ENCODE peak calls at places on chromosomes 7 and 10, in ten cellular contexts. Q is CD4-positive, CD25-positive, alpha-beta regulatory T cell; Y is hepatocyte; B is brain microvascular endothelial cell; A is ovary; H is mammary epithelial cell; F is MM.1S; L is adrenal gland; E is colonic mucosa; U is H1. I is an unnamed sample.
A peak's percentile ranks its signal among the peaks of the same experiment; 100 is the strongest.

GRCh38 chr10:12509016-12509793 is 159.9 kb downstream of the CAMK1D start:
- DNase-seq in B (no peak), L (no peak), Y (no peak), F (peak; percentile 26), A (no peak), E (peak; percentile 3), Q (peak; percentile 13), U (no peak), H (no peak), I (no peak)

GRCh38 chr10:98424308-98425254 is 9.6 kb upstream of the PYROXD2 start:
- DNase-seq in L (no peak), Y (no peak), B (no peak), Q (no peak), U (no peak), H (no peak), A (no peak), F (no peak), E (no peak), I (no peak)

GRCh38 chr10:77949167-77949566 is 22.6 kb upstream of the DLG5 start:
- DNase-seq in Y (peak; percentile 50), A (no peak), E (no peak), H (peak; percentile 97), F (no peak), Q (no peak), U (peak; percentile 82), B (peak; percentile 42), L (no peak), I (peak; percentile 53)

GRCh38 chr7:143013897-143014296 is 13.0 kb downstream of the OR9A2 start:
- DNase-seq in U (no peak), F (no peak), E (no peak), A (no peak), L (peak; percentile 6), Q (no peak), H (peak; percentile 23), Y (peak; percentile 58), B (peak; percentile 56), I (no peak)

GRCh38 chr7:77247206-77247850 is 47.7 kb upstream of the FGL2 start:
- DNase-seq in A (peak; percentile 55), U (peak; percentile 56), F (peak; percentile 88), H (peak; percentile 56), E (peak; percentile 88), B (peak; percentile 75), Q (peak; percentile 90), L (peak; percentile 84), Y (peak; percentile 82), I (peak; percentile 90)

GRCh38 chr10:86086418-86086817 is 280.2 kb downstream of the GRID1 start:
- DNase-seq in F (no peak), L (no peak), A (no peak), H (no peak), Q (no peak), Y (no peak), B (no peak), U (no peak), E (no peak), I (no peak)

GRCh38 chr7:98000356-98000755 is 10.4 kb upstream of the OCM2 start:
- DNase-seq in L (no peak), E (no peak), F (peak; percentile 72), Y (no peak), U (no peak), H (no peak), B (no peak), Q (no peak), A (no peak), I (no peak)

GRCh38 chr10:43809211-43809930 is 160.7 kb upstream of the ZNF32 start:
- DNase-seq in H (no peak), U (no peak), B (peak; percentile 90), E (no peak), A (no peak), Q (no peak), F (no peak), Y (no peak), L (no peak), I (peak; percentile 81)

GRCh38 chr10:42867571-42867970 is 85.0 kb downstream of the BMS1 start:
- DNase-seq in H (no peak), L (no peak), B (no peak), F (no peak), U (no peak), A (no peak), Y (no peak), Q (no peak), E (no peak), I (no peak)

GRCh38 chr7:113705439-113705838 is 213.4 kb downstream of the PPP1R3A start:
- DNase-seq in E (no peak), A (no peak), Q (no peak), U (no peak), F (no peak), H (no peak), Y (no peak), B (no peak), L (no peak), I (no peak)

DNA sequence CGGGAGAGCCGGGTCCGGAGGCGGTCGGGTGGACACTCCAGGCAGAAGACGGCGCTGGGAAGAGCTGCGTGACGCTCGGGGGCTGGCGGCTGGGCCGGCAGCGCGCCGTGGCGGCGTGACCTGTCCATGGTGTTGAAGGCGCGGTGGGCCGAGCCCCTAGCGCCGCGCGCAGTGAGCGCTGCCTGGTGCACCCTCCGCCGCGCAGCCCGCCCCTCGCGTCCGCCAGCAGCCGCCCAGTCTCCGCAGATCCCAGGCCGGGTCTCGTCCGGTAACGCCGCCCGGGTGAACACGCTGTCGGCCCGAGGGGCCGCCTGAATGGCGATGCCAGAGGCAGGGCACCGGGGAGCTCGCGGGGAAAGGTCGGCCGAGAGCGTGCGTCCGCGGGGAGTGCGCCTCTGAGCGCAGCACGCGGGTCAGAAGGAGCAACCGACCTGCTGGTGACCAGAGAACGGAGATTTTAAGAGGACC is 657 bp upstream of the TMEM178B start:
- DNase-seq in U (no peak), L (peak; percentile 47), A (peak; percentile 47), B (peak; percentile 26), Y (peak; percentile 81), Q (peak; percentile 16), E (no peak), F (peak; percentile 82), H (no peak), I (peak; percentile 76)
- H3K4me3 ChIP-seq in U (peak overlapping the region; percentile 62), L (peak overlapping the region; percentile 57), A (peak overlapping the region; percentile 37), B (peak overlapping the region; percentile 53), Y (peak overlapping the region; percentile 29), Q (no peak overlapping the region), E (peak overlapping the region; percentile 53), F (peak overlapping the region; percentile 91), H (no peak overlapping the region), I (peak overlapping the region; percentile 65)

GRCh38 chr10:132786279-132786528 is 257 bp upstream of the NKX6-2 start:
- DNase-seq in L (no peak), Q (no peak), H (no peak), E (no peak), F (no peak), B (no peak), U (no peak), Y (no peak), A (no peak), I (no peak)
- H3K27me3 ChIP-seq in L (peaks cover 58% of the 10 kb centered on the region), Q (no peaks in the 10 kb centered on the region), H (peaks cover 50% of the 10 kb centered on the region), E (peaks cover 63% of the 10 kb centered on the region), F (no peaks in the 10 kb centered on the region), B (peaks cover 60% of the 10 kb centered on the region), U (peaks cover 91% of the 10 kb centered on the region), Y (peaks cover 79% of the 10 kb centered on the region), A (peaks cover 22% of the 10 kb centered on the region), I (peaks cover 4% of the 10 kb centered on the region)

GRCh38 chr10:102509387-102509786 is 5.6 kb downstream of the SUFU start:
- DNase-seq in Q (no peak), Y (no peak), L (peak; percentile 22), B (peak; percentile 14), U (no peak), H (peak; percentile 45), A (no peak), E (no peak), F (no peak), I (no peak)
- H3K27ac ChIP-seq in Q (no peak overlapping the region), Y (no peak overlapping the region), L (no peak overlapping the region), B (no peak overlapping the region), U (no peak overlapping the region), H (no peak overlapping the region), A (no peak overlapping the region), E (no peak overlapping the region), F (no peak overlapping the region), I (no peak overlapping the region)

DNA sequence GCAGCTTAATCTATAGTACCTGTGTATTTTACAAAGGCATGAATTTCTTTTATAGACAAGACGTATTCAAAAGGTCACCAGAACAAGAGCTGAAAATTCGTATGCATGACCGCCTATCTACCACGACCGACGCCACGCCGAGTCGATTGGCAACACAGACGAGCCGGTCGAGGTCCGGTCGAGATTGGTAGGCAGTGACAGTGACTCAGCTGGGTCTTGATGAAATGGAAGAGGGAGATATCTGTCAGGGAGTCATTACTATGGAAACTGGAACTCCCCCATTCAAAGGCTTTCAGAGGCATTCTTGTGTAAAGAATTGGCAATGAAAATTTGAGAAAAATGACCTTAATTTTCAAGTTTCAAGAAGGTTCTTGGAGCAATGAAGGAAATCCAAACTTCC is 2.1 kb downstream of the ATP5MK start:
- DNase-seq in U (no peak), Q (no peak), F (no peak), H (no peak), Y (no peak), A (no peak), L (no peak), B (no peak), E (no peak), I (no peak)
- H3K4me3 ChIP-seq in U (no peak overlapping the region), Q (peak overlapping the region; percentile 4), F (no peak overlapping the region), H (no peak overlapping the region), Y (no peak overlapping the region), A (no peak overlapping the region), L (no peak overlapping the region), B (no peak overlapping the region), E (no peak overlapping the region), I (no peak overlapping the region)

GRCh38 chr10:70479161-70479531 is 579 bp downstream of the PALD1 start:
- DNase-seq in Q (no peak), U (no peak), H (no peak), F (peak; percentile 41), B (no peak), L (no peak), Y (no peak), E (no peak), A (no peak), I (no peak)
- H3K27me3 ChIP-seq in Q (peaks cover 2% of the 10 kb centered on the region), U (peaks cover 5% of the 10 kb centered on the region), H (peaks cover 30% of the 10 kb centered on the region), F (no peaks in the 10 kb centered on the region), B (no peaks in the 10 kb centered on the region), L (no peaks in the 10 kb centered on the region), Y (peaks cover 40% of the 10 kb centered on the region), E (no peaks in the 10 kb centered on the region), A (no peaks in the 10 kb centered on the region), I (no peaks in the 10 kb centered on the region)